ENCODE peak calls at places on chromosome 14, in five cellular contexts. A, C, X, K and L are unnamed samples. For H3K36me3, the result is how much of the 10 kb centered on the place peaks cover.

GRCh38 chr14:67957925-67958324 is 138.3 kb downstream of the RAD51B start:
- DNase-seq in A (no peak), C (no peak), X (no peak), K (no peak), L (no peak)

GRCh38 chr14:34043627-34044372 is 92.9 kb upstream of the EGLN3 start:
- DNase-seq in A (no peak), C (no peak), X (no peak), K (no peak), L (no peak)

GRCh38 chr14:33564774-33565630 is 385.9 kb downstream of the EGLN3 start:
- DNase-seq in A (no peak), C (no peak), X (no peak), K (no peak), L (no peak)

GRCh38 chr14:65065719-65066118 is 36.6 kb downstream of the MAX start:
- DNase-seq in A (no peak), C (no peak), X (no peak), K (no peak), L (no peak)

GRCh38 chr14:49931523-49931922 is 38.6 kb downstream of the ARF6 start:
- DNase-seq in A (no peak), C (no peak), X (no peak), K (no peak), L (no peak)

GRCh38 chr14:80215756-80216581 is 4.7 kb upstream of the DIO2 start:
- DNase-seq in A (no peak), C (no peak), X (no peak), K (peak), L (peak)

GRCh38 chr14:99678198-99678597 is 5.9 kb upstream of the CYP46A1 start:
- DNase-seq in A (no peak), C (no peak), X (no peak), K (no peak), L (no peak)

GRCh38 chr14:79528843-79529405 is 682.4 kb downstream of the DIO2 start:
- DNase-seq in A (no peak), C (no peak), X (no peak), K (no peak), L (no peak)

GRCh38 chr14:68780358-68781160 is 12.3 kb downstream of the ZFP36L1 start:
- DNase-seq in A (peak), C (peak), X (no peak), K (peak), L (peak)

GRCh38 chr14:49019467-49020100 is 566.6 kb downstream of the RPS29 start:
- DNase-seq in A (no peak), C (no peak), X (no peak), K (no peak), L (no peak)

GRCh38 chr14:67704484-67705089 is 2.9 kb downstream of the RDH12 start:
- DNase-seq in A (no peak), C (no peak), X (no peak), K (peak), L (no peak)

GRCh38 chr14:71665157-71665556 is 267.1 kb upstream of the RGS6 start:
- DNase-seq in A (no peak), C (no peak), X (no peak), K (no peak), L (no peak)

GRCh38 chr14:24695265-24696241 is 61.6 kb upstream of the GZMB start:
- DNase-seq in A (no peak), C (no peak), X (no peak), K (no peak), L (no peak)

GRCh38 chr14:92637228-92637627 is 111.2 kb downstream of the LGMN start:
- DNase-seq in A (no peak), C (no peak), X (no peak), K (no peak), L (no peak)

GRCh38 chr14:61388173-61388975 is 67.0 kb downstream of the PRKCH start:
- DNase-seq in A (no peak), C (no peak), X (no peak), K (no peak), L (no peak)

GRCh38 chr14:56195219-56195618 is 77.0 kb downstream of the PELI2 start:
- DNase-seq in A (no peak), C (no peak), X (no peak), K (no peak), L (no peak)

GRCh38 chr14:67513631-67514108 is 19.4 kb upstream of the PLEKHH1 start:
- DNase-seq in A (no peak), C (no peak), X (no peak), K (peak), L (no peak)

GRCh38 chr14:63650336-63650952 is 8.8 kb upstream of the WDR89 start:
- DNase-seq in A (no peak), C (no peak), X (no peak), K (no peak), L (no peak)

GRCh38 chr14:99391671-99392070 is 89.0 kb downstream of the SETD3 start:
- DNase-seq in A (no peak), C (no peak), X (no peak), K (no peak), L (no peak)

GRCh38 chr14:102571043-102571442 is 21.4 kb upstream of the RCOR1 start:
- DNase-seq in A (no peak), C (no peak), X (no peak), K (no peak), L (no peak)
- TF ChIP-seq POLR2A in A (no peak), C (no peak), X (no peak), K (no peak), L (no peak)

DNA sequence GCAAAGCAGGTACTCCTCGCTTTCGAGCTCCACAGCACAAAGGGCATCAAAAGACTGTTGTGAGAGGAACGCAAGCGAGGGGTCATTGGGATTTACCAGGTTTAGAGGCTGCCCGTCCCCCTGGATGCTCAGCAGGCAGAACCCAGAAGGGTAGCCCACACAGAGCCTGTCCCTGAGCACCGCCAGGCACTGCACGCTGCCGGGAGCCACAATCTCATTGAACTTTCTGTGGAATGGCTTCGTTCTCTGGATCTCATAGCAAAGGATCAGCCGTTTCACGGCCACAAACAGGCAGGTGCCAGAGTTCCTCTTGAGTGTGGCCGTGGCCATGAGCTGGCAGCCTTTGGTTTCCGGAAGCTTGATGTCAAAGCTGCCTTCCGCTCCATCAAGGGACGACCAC is 21.5 kb downstream of the AMN start:
- DNase-seq in A (no peak), C (no peak), X (no peak), K (no peak), L (no peak)
- H3K36me3 ChIP-seq in A (under half), C (under half), X (half or more), K (half or more), L (half or more)

GRCh38 chr14:23577710-23578392 is 739 bp downstream of the JPH4 start:
- DNase-seq in A (no peak), C (peak), X (no peak), K (no peak), L (no peak)
- TF ChIP-seq POLR2A in A (no peak), C (no peak), X (no peak), K (no peak), L (no peak)

DNA sequence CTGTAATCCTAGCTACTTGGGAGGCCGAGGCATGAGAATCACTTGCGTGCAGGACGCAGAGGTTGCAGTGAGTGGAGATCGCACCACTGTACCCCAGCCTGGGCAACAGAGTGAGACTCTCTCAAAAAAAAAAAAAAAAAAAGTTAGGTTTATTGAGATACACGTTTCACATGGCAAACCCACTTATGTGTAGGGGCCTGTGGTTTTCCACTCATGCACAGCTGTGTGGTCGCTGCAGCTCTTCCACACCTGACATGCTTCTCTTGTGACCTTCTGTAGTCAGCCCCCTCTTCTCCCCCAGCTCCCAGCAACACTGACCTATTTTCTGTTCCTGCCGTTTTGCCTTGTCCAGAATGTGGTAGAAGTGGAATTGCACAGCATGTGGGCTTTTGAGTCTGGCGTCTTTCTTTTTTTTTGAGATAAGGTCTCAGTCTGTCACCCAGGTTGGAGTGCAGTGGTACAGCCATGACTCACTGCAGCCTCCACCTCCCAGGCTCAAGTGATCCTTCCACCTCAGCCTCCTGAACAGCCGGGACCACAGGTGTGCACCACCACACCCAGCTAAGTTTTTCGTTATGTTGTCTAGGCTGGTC is 8.4 kb downstream of the MTA1 start:
- DNase-seq in A (no peak), C (no peak), X (no peak), K (no peak), L (no peak)
- H3K36me3 ChIP-seq in A (under half), C (under half), X (under half), K (under half), L (under half)

DNA sequence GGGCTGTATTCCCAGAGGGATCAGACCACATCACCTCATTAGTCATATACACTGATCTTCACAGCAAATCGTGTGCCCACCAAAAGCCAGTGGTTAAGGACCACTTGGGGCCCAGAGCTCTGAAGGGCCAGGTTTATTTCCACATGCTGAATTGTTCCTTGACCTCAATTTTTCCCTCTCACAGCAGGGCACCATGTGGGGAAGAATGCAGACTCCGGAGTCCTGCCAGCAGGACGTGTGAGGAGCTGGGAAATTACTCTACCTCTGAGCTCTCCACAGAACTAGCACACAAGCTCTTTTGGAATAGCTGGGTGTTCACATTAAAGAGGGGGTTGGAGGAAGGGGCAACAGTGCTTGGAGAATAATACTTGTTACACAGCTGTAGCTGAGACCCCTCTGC is 57.6 kb upstream of the SEL1L start:
- DNase-seq in A (no peak), C (no peak), X (no peak), K (no peak), L (no peak)
- TF ChIP-seq POLR2A in A (no peak), C (no peak), X (no peak), K (no peak), L (no peak)

DNA sequence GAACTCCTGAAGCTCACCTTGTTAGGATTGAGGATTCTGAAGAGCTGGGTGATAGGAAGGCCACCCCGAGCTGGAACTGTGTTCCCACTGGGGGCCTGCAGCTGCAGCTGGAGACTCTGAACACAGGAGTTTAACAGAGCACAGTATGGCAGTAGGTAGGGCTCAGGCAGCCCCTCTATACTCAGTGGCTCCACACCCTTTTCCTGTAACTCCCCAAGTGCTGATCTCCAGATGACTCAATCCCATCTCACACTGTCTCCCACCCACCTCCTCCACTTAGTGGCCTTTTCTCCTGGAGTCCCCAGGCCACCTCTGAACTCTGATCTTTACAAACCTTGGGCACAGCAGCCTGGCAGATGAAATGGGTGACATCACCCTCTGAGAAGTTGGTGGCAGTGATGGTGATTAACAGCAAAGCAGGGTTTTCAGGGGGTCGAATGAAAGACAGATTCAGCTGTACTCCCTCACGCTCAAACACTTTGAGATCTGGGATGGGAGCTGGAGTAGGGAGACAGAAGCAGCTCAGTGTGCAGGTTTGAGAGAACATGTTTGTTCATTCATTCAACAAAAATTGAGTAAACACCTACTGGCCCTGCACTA is 4.0 kb downstream of the THTPA start:
- DNase-seq in A (no peak), C (no peak), X (no peak), K (no peak), L (no peak)
- H3K36me3 ChIP-seq in A (under half), C (under half), X (under half), K (under half), L (under half)

GRCh38 chr14:23323838-23324454 is 2.7 kb downstream of the PABPN1 start:
- DNase-seq in A (no peak), C (no peak), X (no peak), K (no peak), L (no peak)

GRCh38 chr14:23322568-23323517 is 1.6 kb downstream of the PABPN1 start:
- DNase-seq in A (no peak), C (no peak), X (no peak), K (no peak), L (no peak)

GRCh38 chr14:23319746-23320583 is 1.3 kb upstream of the PABPN1 start:
- DNase-seq in A (no peak), C (no peak), X (no peak), K (no peak), L (no peak)

GRCh38 chr14:23320584-23321571 is at the start of gene PABPN1:
- DNase-seq in A (peak), C (peak), X (peak), K (peak), L (peak)

GRCh38 chr14:23321572-23322547 is 603 bp downstream of the PABPN1 start:
- DNase-seq in A (no peak), C (no peak), X (no peak), K (peak), L (no peak)
- TF ChIP-seq POLR2A in A (no peak), C (no peak), X (no peak), K (no peak), L (no peak)

GRCh38 chr14:52007211-52007610 is 17.9 kb downstream of the RTRAF start:
- DNase-seq in A (no peak), C (no peak), X (no peak), K (no peak), L (no peak)
- H3K36me3 ChIP-seq in A (under half), C (under half), X (under half), K (half or more), L (half or more)

GRCh38 chr14:53620890-53621289 is 335.7 kb downstream of the BMP4 start:
- DNase-seq in A (no peak), C (no peak), X (no peak), K (no peak), L (no peak)
- TF ChIP-seq POLR2A in A (no peak), C (no peak), X (no peak), K (no peak), L (no peak)